ENCODE peak calls at places on chromosomes 13 and 19, in ten cellular contexts. I is GM12892; W is memory B cell; F is glutamatergic neuron; S is NCI-H460; P is hypothalamus; E is T-helper 22 cell; H is activated CD4-positive, alpha-beta T cell treated with anti-CD3 and anti-CD28 coated beads for 1 hour; C is bronchial epithelial cell; J is fibroblast of mammary gland. D is an unnamed sample.

GRCh38 chr19:2865334-2866221 is 1.6 kb upstream of the ZNF556 start:
- DNase-seq in I (no peak), P (no peak), J (no peak), C (no peak), F (no peak), H (no peak), E (no peak), W (no peak), S (no peak), D (no peak)

GRCh38 chr13:53064721-53065120 is 36.1 kb downstream of the OLFM4 start:
- DNase-seq in E (no peak), W (no peak), S (no peak), H (no peak), C (no peak), F (no peak), I (no peak), J (peak; percentile 8), P (no peak), D (peak; percentile 17)

GRCh38 chr19:12840091-12841079 is 2.1 kb downstream of the MAST1 start:
- DNase-seq in P (peak; percentile 68), H (no peak), F (peak; percentile 98), C (peak; percentile 83), S (peak; percentile 49), W (peak; percentile 39), E (no peak), I (no peak), J (peak; percentile 74), D (peak; percentile 89)

GRCh38 chr13:89380101-89380500 is 1708.9 kb downstream of the SLITRK5 start:
- DNase-seq in S (no peak), F (no peak), J (no peak), E (no peak), C (peak; percentile 85), W (no peak), I (no peak), H (no peak), P (no peak), D (peak; percentile 49)

GRCh38 chr13:72643339-72643989 is 84.0 kb downstream of the MZT1 start:
- DNase-seq in W (peak; percentile 11), E (no peak), J (peak; percentile 55), C (peak; percentile 61), F (peak; percentile 64), P (no peak), H (no peak), S (peak; percentile 39), I (peak; percentile 2), D (no peak)

GRCh38 chr13:43303040-43303729 is 279.8 kb downstream of the DNAJC15 start:
- DNase-seq in F (peak; percentile 64), E (no peak), P (peak; percentile 79), J (peak; percentile 61), W (no peak), I (no peak), C (peak; percentile 32), H (no peak), S (peak; percentile 57), D (peak; percentile 33)

GRCh38 chr13:79631260-79631659 is 150.3 kb downstream of the NDFIP2 start:
- DNase-seq in J (peak; percentile 73), F (no peak), C (peak; percentile 99), P (no peak), S (peak; percentile 46), E (no peak), H (no peak), W (no peak), I (no peak), D (no peak)

GRCh38 chr19:3586707-3587346 is 1.5 kb downstream of the GIPC3 start:
- DNase-seq in C (no peak), S (no peak), P (no peak), F (no peak), E (no peak), J (no peak), H (no peak), I (no peak), W (no peak), D (no peak)

GRCh38 chr19:3535235-3535921 is 3.6 kb upstream of the TEKTIP1 start:
- DNase-seq in W (no peak), C (no peak), F (no peak), J (no peak), P (no peak), I (no peak), E (no peak), H (no peak), S (no peak), D (no peak)

GRCh38 chr19:12722566-12723382 is 958 bp downstream of the TNPO2 start:
- DNase-seq in P (peak; percentile 98), C (peak; percentile 94), W (peak; percentile 81), J (peak; percentile 100), E (peak; percentile 95), I (peak; percentile 98), F (peak; percentile 92), S (peak; percentile 97), H (peak; percentile 87), D (peak; percentile 98)

GRCh38 chr13:98525852-98526512 is 50.9 kb downstream of the STK24 start:
- DNase-seq in H (no peak), J (no peak), C (no peak), P (no peak), F (no peak), E (no peak), S (no peak), I (no peak), W (no peak), D (no peak)

GRCh38 chr19:15379996-15380647 is 535 bp upstream of the AKAP8 start:
- DNase-seq in F (peak; percentile 66), H (no peak), C (peak; percentile 57), W (no peak), J (peak; percentile 42), P (no peak), I (no peak), S (peak; percentile 32), E (no peak), D (peak; percentile 83)

GRCh38 chr19:58551123-58551497 is 3.8 kb downstream of the CHMP2A start:
- DNase-seq in E (no peak), S (no peak), C (no peak), F (no peak), P (no peak), I (no peak), J (no peak), H (no peak), W (peak; percentile 10), D (no peak)

GRCh38 chr19:38229585-38230073 is 5.6 kb upstream of the DPF1 start:
- DNase-seq in I (peak; percentile 84), F (peak; percentile 76), S (peak; percentile 53), W (no peak), P (peak; percentile 93), J (peak; percentile 77), E (peak; percentile 59), C (peak; percentile 43), H (peak; percentile 32), D (peak; percentile 55)

GRCh38 chr13:112441226-112441625 is 65.1 kb downstream of the SPACA7 start:
- DNase-seq in W (no peak), H (no peak), C (no peak), S (no peak), J (no peak), I (no peak), F (no peak), P (no peak), E (no peak), D (no peak)

GRCh38 chr19:15286688-15287355 is 45.5 kb downstream of the BRD4 start:
- DNase-seq in F (no peak), H (no peak), P (no peak), I (no peak), W (no peak), E (no peak), J (no peak), S (no peak), C (no peak), D (no peak)

GRCh38 chr13:33575378-33575777 is 242.6 kb upstream of the RFC3 start:
- DNase-seq in P (no peak), F (no peak), S (no peak), W (no peak), E (no peak), I (no peak), J (no peak), C (no peak), H (no peak), D (no peak)

GRCh38 chr19:30227071-30227621 is 145.0 kb upstream of the ZNF536 start:
- DNase-seq in S (no peak), I (no peak), E (no peak), F (no peak), P (no peak), C (no peak), H (no peak), W (no peak), J (no peak), D (no peak)

GRCh38 chr19:6100284-6100915 is 9.9 kb downstream of the RFX2 start:
- DNase-seq in S (no peak), W (peak; percentile 30), H (no peak), E (no peak), J (no peak), C (no peak), I (no peak), F (no peak), P (no peak), D (no peak)

GRCh38 chr13:90477194-90477593 is 870.3 kb upstream of the MIR17HG start:
- DNase-seq in I (no peak), J (no peak), S (no peak), H (no peak), P (no peak), W (no peak), F (no peak), C (no peak), E (no peak), D (no peak)